ENCODE peak calls at places on chromosomes 1 and 21, in nine cellular contexts. One of them, this sample, is unnamed.
A peak's percentile ranks its signal among the peaks of the same experiment; 100 is the strongest.

GRCh38 chr1:4005431-4005830 is 105.4 kb upstream of the C1orf174 start:
- DNase-seq in effector CD4-positive, alpha-beta T cell: no peak
- DNase-seq in anterior cingulate cortex: no peak
- DNase-seq in activated T-helper 1 cell treated with Interleukin-2 at 50 U/mL for 16 hours: no peak
- DNase-seq in mesothelial cell of epicardium: no peak
- DNase-seq in stimulated activated CD8-positive, alpha-beta memory T cell treated with anti-CD3 and anti-CD28 coated beads, Interleukin-15, amount 100 ng/mL, for 4 hours: no peak
- DNase-seq in breast epithelium: no peak
- DNase-seq in fibroblast of the aortic adventitia: no peak
- DNase-seq in left colon: no peak
- DNase-seq in this sample: no peak

GRCh38 chr1:94045465-94046056 is 75.4 kb downstream of the ABCA4 start:
- DNase-seq in effector CD4-positive, alpha-beta T cell: no peak
- DNase-seq in anterior cingulate cortex: peak; percentile 9
- DNase-seq in activated T-helper 1 cell treated with Interleukin-2 at 50 U/mL for 16 hours: no peak
- DNase-seq in mesothelial cell of epicardium: peak; percentile 66
- DNase-seq in stimulated activated CD8-positive, alpha-beta memory T cell treated with anti-CD3 and anti-CD28 coated beads, Interleukin-15, amount 100 ng/mL, for 4 hours: no peak
- DNase-seq in breast epithelium: peak; percentile 87
- DNase-seq in fibroblast of the aortic adventitia: peak; percentile 99
- DNase-seq in left colon: peak; percentile 55
- DNase-seq in this sample: peak; percentile 20

GRCh38 chr1:80392529-80392928 is 1386.0 kb upstream of the ADGRL4 start:
- DNase-seq in effector CD4-positive, alpha-beta T cell: no peak
- DNase-seq in anterior cingulate cortex: no peak
- DNase-seq in activated T-helper 1 cell treated with Interleukin-2 at 50 U/mL for 16 hours: no peak
- DNase-seq in mesothelial cell of epicardium: no peak
- DNase-seq in stimulated activated CD8-positive, alpha-beta memory T cell treated with anti-CD3 and anti-CD28 coated beads, Interleukin-15, amount 100 ng/mL, for 4 hours: no peak
- DNase-seq in breast epithelium: no peak
- DNase-seq in fibroblast of the aortic adventitia: no peak
- DNase-seq in left colon: no peak
- DNase-seq in this sample: no peak

GRCh38 chr1:153697191-153697872 is 18.8 kb downstream of the NPR1 start:
- DNase-seq in effector CD4-positive, alpha-beta T cell: no peak
- DNase-seq in anterior cingulate cortex: no peak
- DNase-seq in activated T-helper 1 cell treated with Interleukin-2 at 50 U/mL for 16 hours: no peak
- DNase-seq in mesothelial cell of epicardium: peak; percentile 60
- DNase-seq in stimulated activated CD8-positive, alpha-beta memory T cell treated with anti-CD3 and anti-CD28 coated beads, Interleukin-15, amount 100 ng/mL, for 4 hours: no peak
- DNase-seq in breast epithelium: no peak
- DNase-seq in fibroblast of the aortic adventitia: peak; percentile 87
- DNase-seq in left colon: peak; percentile 29
- DNase-seq in this sample: no peak

GRCh38 chr1:31659889-31660288 is 15.2 kb upstream of the PEF1 start:
- DNase-seq in effector CD4-positive, alpha-beta T cell: no peak
- DNase-seq in anterior cingulate cortex: no peak
- DNase-seq in activated T-helper 1 cell treated with Interleukin-2 at 50 U/mL for 16 hours: no peak
- DNase-seq in mesothelial cell of epicardium: no peak
- DNase-seq in stimulated activated CD8-positive, alpha-beta memory T cell treated with anti-CD3 and anti-CD28 coated beads, Interleukin-15, amount 100 ng/mL, for 4 hours: no peak
- DNase-seq in breast epithelium: no peak
- DNase-seq in fibroblast of the aortic adventitia: no peak
- DNase-seq in left colon: no peak
- DNase-seq in this sample: no peak

GRCh38 chr1:198143797-198144196 is 13.0 kb upstream of the NEK7 start:
- DNase-seq in effector CD4-positive, alpha-beta T cell: no peak
- DNase-seq in anterior cingulate cortex: no peak
- DNase-seq in activated T-helper 1 cell treated with Interleukin-2 at 50 U/mL for 16 hours: no peak
- DNase-seq in mesothelial cell of epicardium: no peak
- DNase-seq in stimulated activated CD8-positive, alpha-beta memory T cell treated with anti-CD3 and anti-CD28 coated beads, Interleukin-15, amount 100 ng/mL, for 4 hours: no peak
- DNase-seq in breast epithelium: no peak
- DNase-seq in fibroblast of the aortic adventitia: no peak
- DNase-seq in left colon: no peak
- DNase-seq in this sample: no peak

GRCh38 chr1:6584126-6585080 is 4.6 kb downstream of the ZBTB48 start:
- DNase-seq in effector CD4-positive, alpha-beta T cell: no peak
- DNase-seq in anterior cingulate cortex: no peak
- DNase-seq in activated T-helper 1 cell treated with Interleukin-2 at 50 U/mL for 16 hours: no peak
- DNase-seq in mesothelial cell of epicardium: no peak
- DNase-seq in stimulated activated CD8-positive, alpha-beta memory T cell treated with anti-CD3 and anti-CD28 coated beads, Interleukin-15, amount 100 ng/mL, for 4 hours: no peak
- DNase-seq in breast epithelium: no peak
- DNase-seq in fibroblast of the aortic adventitia: no peak
- DNase-seq in left colon: no peak
- DNase-seq in this sample: no peak

GRCh38 chr1:9066945-9067807 is 2.3 kb downstream of the SLC2A5 start:
- DNase-seq in effector CD4-positive, alpha-beta T cell: no peak
- DNase-seq in anterior cingulate cortex: no peak
- DNase-seq in activated T-helper 1 cell treated with Interleukin-2 at 50 U/mL for 16 hours: no peak
- DNase-seq in mesothelial cell of epicardium: no peak
- DNase-seq in stimulated activated CD8-positive, alpha-beta memory T cell treated with anti-CD3 and anti-CD28 coated beads, Interleukin-15, amount 100 ng/mL, for 4 hours: no peak
- DNase-seq in breast epithelium: peak; percentile 46
- DNase-seq in fibroblast of the aortic adventitia: peak; percentile 88
- DNase-seq in left colon: peak; percentile 41
- DNase-seq in this sample: no peak

GRCh38 chr1:49016030-49016991 is 239.6 kb upstream of the BEND5 start:
- DNase-seq in effector CD4-positive, alpha-beta T cell: no peak
- DNase-seq in anterior cingulate cortex: no peak
- DNase-seq in activated T-helper 1 cell treated with Interleukin-2 at 50 U/mL for 16 hours: no peak
- DNase-seq in mesothelial cell of epicardium: no peak
- DNase-seq in stimulated activated CD8-positive, alpha-beta memory T cell treated with anti-CD3 and anti-CD28 coated beads, Interleukin-15, amount 100 ng/mL, for 4 hours: no peak
- DNase-seq in breast epithelium: no peak
- DNase-seq in fibroblast of the aortic adventitia: no peak
- DNase-seq in left colon: no peak
- DNase-seq in this sample: no peak

GRCh38 chr1:200329208-200329882 is 80.5 kb downstream of the ZNF281 start:
- DNase-seq in effector CD4-positive, alpha-beta T cell: no peak
- DNase-seq in anterior cingulate cortex: no peak
- DNase-seq in activated T-helper 1 cell treated with Interleukin-2 at 50 U/mL for 16 hours: no peak
- DNase-seq in mesothelial cell of epicardium: no peak
- DNase-seq in stimulated activated CD8-positive, alpha-beta memory T cell treated with anti-CD3 and anti-CD28 coated beads, Interleukin-15, amount 100 ng/mL, for 4 hours: no peak
- DNase-seq in breast epithelium: no peak
- DNase-seq in fibroblast of the aortic adventitia: no peak
- DNase-seq in left colon: no peak
- DNase-seq in this sample: no peak

GRCh38 chr1:47208374-47208850 is 18.6 kb upstream of the PDZK1IP1 start:
- DNase-seq in effector CD4-positive, alpha-beta T cell: no peak
- DNase-seq in anterior cingulate cortex: no peak
- DNase-seq in activated T-helper 1 cell treated with Interleukin-2 at 50 U/mL for 16 hours: no peak
- DNase-seq in mesothelial cell of epicardium: no peak
- DNase-seq in stimulated activated CD8-positive, alpha-beta memory T cell treated with anti-CD3 and anti-CD28 coated beads, Interleukin-15, amount 100 ng/mL, for 4 hours: no peak
- DNase-seq in breast epithelium: no peak
- DNase-seq in fibroblast of the aortic adventitia: no peak
- DNase-seq in left colon: peak; percentile 10
- DNase-seq in this sample: no peak

GRCh38 chr21:23017989-23018388 is 2019.8 kb downstream of the NCAM2 start:
- DNase-seq in effector CD4-positive, alpha-beta T cell: no peak
- DNase-seq in anterior cingulate cortex: no peak
- DNase-seq in activated T-helper 1 cell treated with Interleukin-2 at 50 U/mL for 16 hours: no peak
- DNase-seq in mesothelial cell of epicardium: no peak
- DNase-seq in stimulated activated CD8-positive, alpha-beta memory T cell treated with anti-CD3 and anti-CD28 coated beads, Interleukin-15, amount 100 ng/mL, for 4 hours: no peak
- DNase-seq in breast epithelium: no peak
- DNase-seq in fibroblast of the aortic adventitia: no peak
- DNase-seq in left colon: no peak
- DNase-seq in this sample: no peak

GRCh38 chr1:68116643-68117235 is 66.3 kb upstream of the DIRAS3 start:
- DNase-seq in effector CD4-positive, alpha-beta T cell: peak; percentile 36
- DNase-seq in anterior cingulate cortex: no peak
- DNase-seq in activated T-helper 1 cell treated with Interleukin-2 at 50 U/mL for 16 hours: no peak
- DNase-seq in mesothelial cell of epicardium: no peak
- DNase-seq in stimulated activated CD8-positive, alpha-beta memory T cell treated with anti-CD3 and anti-CD28 coated beads, Interleukin-15, amount 100 ng/mL, for 4 hours: peak; percentile 24
- DNase-seq in breast epithelium: no peak
- DNase-seq in fibroblast of the aortic adventitia: peak; percentile 73
- DNase-seq in left colon: no peak
- DNase-seq in this sample: peak; percentile 33

GRCh38 chr1:27071049-27071416 is 58.4 kb upstream of the TENT5B start:
- DNase-seq in effector CD4-positive, alpha-beta T cell: no peak
- DNase-seq in anterior cingulate cortex: no peak
- DNase-seq in activated T-helper 1 cell treated with Interleukin-2 at 50 U/mL for 16 hours: no peak
- DNase-seq in mesothelial cell of epicardium: no peak
- DNase-seq in stimulated activated CD8-positive, alpha-beta memory T cell treated with anti-CD3 and anti-CD28 coated beads, Interleukin-15, amount 100 ng/mL, for 4 hours: no peak
- DNase-seq in breast epithelium: peak; percentile 60
- DNase-seq in fibroblast of the aortic adventitia: no peak
- DNase-seq in left colon: no peak
- DNase-seq in this sample: peak; percentile 11

GRCh38 chr1:2003564-2004131 is at the start of gene CFAP74:
- DNase-seq in effector CD4-positive, alpha-beta T cell: no peak
- DNase-seq in anterior cingulate cortex: peak; percentile 25
- DNase-seq in activated T-helper 1 cell treated with Interleukin-2 at 50 U/mL for 16 hours: no peak
- DNase-seq in mesothelial cell of epicardium: peak; percentile 53
- DNase-seq in stimulated activated CD8-positive, alpha-beta memory T cell treated with anti-CD3 and anti-CD28 coated beads, Interleukin-15, amount 100 ng/mL, for 4 hours: no peak
- DNase-seq in breast epithelium: no peak
- DNase-seq in fibroblast of the aortic adventitia: peak; percentile 10
- DNase-seq in left colon: no peak
- DNase-seq in this sample: peak; percentile 58

GRCh38 chr1:28640766-28641165 is 2.1 kb downstream of the TAF12 start:
- DNase-seq in effector CD4-positive, alpha-beta T cell: no peak
- DNase-seq in anterior cingulate cortex: no peak
- DNase-seq in activated T-helper 1 cell treated with Interleukin-2 at 50 U/mL for 16 hours: no peak
- DNase-seq in mesothelial cell of epicardium: no peak
- DNase-seq in stimulated activated CD8-positive, alpha-beta memory T cell treated with anti-CD3 and anti-CD28 coated beads, Interleukin-15, amount 100 ng/mL, for 4 hours: no peak
- DNase-seq in breast epithelium: no peak
- DNase-seq in fibroblast of the aortic adventitia: peak; percentile 14
- DNase-seq in left colon: no peak
- DNase-seq in this sample: no peak

GRCh38 chr1:210230149-210230695 is 2.4 kb upstream of the SERTAD4 start:
- DNase-seq in effector CD4-positive, alpha-beta T cell: no peak
- DNase-seq in anterior cingulate cortex: no peak
- DNase-seq in activated T-helper 1 cell treated with Interleukin-2 at 50 U/mL for 16 hours: no peak
- DNase-seq in mesothelial cell of epicardium: no peak
- DNase-seq in stimulated activated CD8-positive, alpha-beta memory T cell treated with anti-CD3 and anti-CD28 coated beads, Interleukin-15, amount 100 ng/mL, for 4 hours: no peak
- DNase-seq in breast epithelium: no peak
- DNase-seq in fibroblast of the aortic adventitia: no peak
- DNase-seq in left colon: no peak
- DNase-seq in this sample: no peak

GRCh38 chr21:38859852-38860251 is 54.1 kb downstream of the ETS2 start:
- DNase-seq in effector CD4-positive, alpha-beta T cell: no peak
- DNase-seq in anterior cingulate cortex: no peak
- DNase-seq in activated T-helper 1 cell treated with Interleukin-2 at 50 U/mL for 16 hours: no peak
- DNase-seq in mesothelial cell of epicardium: no peak
- DNase-seq in stimulated activated CD8-positive, alpha-beta memory T cell treated with anti-CD3 and anti-CD28 coated beads, Interleukin-15, amount 100 ng/mL, for 4 hours: no peak
- DNase-seq in breast epithelium: no peak
- DNase-seq in fibroblast of the aortic adventitia: no peak
- DNase-seq in left colon: no peak
- DNase-seq in this sample: no peak

GRCh38 chr1:65769621-65770020 is 23.1 kb upstream of the PDE4B start:
- DNase-seq in effector CD4-positive, alpha-beta T cell: no peak
- DNase-seq in anterior cingulate cortex: no peak
- DNase-seq in activated T-helper 1 cell treated with Interleukin-2 at 50 U/mL for 16 hours: no peak
- DNase-seq in mesothelial cell of epicardium: no peak
- DNase-seq in stimulated activated CD8-positive, alpha-beta memory T cell treated with anti-CD3 and anti-CD28 coated beads, Interleukin-15, amount 100 ng/mL, for 4 hours: no peak
- DNase-seq in breast epithelium: no peak
- DNase-seq in fibroblast of the aortic adventitia: no peak
- DNase-seq in left colon: no peak
- DNase-seq in this sample: no peak

GRCh38 chr1:162230096-162230495 is 146.6 kb downstream of the SPATA46 start:
- DNase-seq in effector CD4-positive, alpha-beta T cell: no peak
- DNase-seq in anterior cingulate cortex: no peak
- DNase-seq in activated T-helper 1 cell treated with Interleukin-2 at 50 U/mL for 16 hours: no peak
- DNase-seq in mesothelial cell of epicardium: no peak
- DNase-seq in stimulated activated CD8-positive, alpha-beta memory T cell treated with anti-CD3 and anti-CD28 coated beads, Interleukin-15, amount 100 ng/mL, for 4 hours: no peak
- DNase-seq in breast epithelium: no peak
- DNase-seq in fibroblast of the aortic adventitia: no peak
- DNase-seq in left colon: no peak
- DNase-seq in this sample: no peak

GRCh38 chr1:114033961-114034360 is 54.7 kb downstream of the OLFML3 start:
- DNase-seq in effector CD4-positive, alpha-beta T cell: no peak
- DNase-seq in anterior cingulate cortex: no peak
- DNase-seq in activated T-helper 1 cell treated with Interleukin-2 at 50 U/mL for 16 hours: no peak
- DNase-seq in mesothelial cell of epicardium: no peak
- DNase-seq in stimulated activated CD8-positive, alpha-beta memory T cell treated with anti-CD3 and anti-CD28 coated beads, Interleukin-15, amount 100 ng/mL, for 4 hours: no peak
- DNase-seq in breast epithelium: no peak
- DNase-seq in fibroblast of the aortic adventitia: no peak
- DNase-seq in left colon: no peak
- DNase-seq in this sample: no peak

GRCh38 chr21:43868461-43868860 is 3.4 kb downstream of the AGPAT3 start:
- DNase-seq in effector CD4-positive, alpha-beta T cell: no peak
- DNase-seq in anterior cingulate cortex: no peak
- DNase-seq in activated T-helper 1 cell treated with Interleukin-2 at 50 U/mL for 16 hours: no peak
- DNase-seq in mesothelial cell of epicardium: no peak
- DNase-seq in stimulated activated CD8-positive, alpha-beta memory T cell treated with anti-CD3 and anti-CD28 coated beads, Interleukin-15, amount 100 ng/mL, for 4 hours: no peak
- DNase-seq in breast epithelium: no peak
- DNase-seq in fibroblast of the aortic adventitia: no peak
- DNase-seq in left colon: peak; percentile 54
- DNase-seq in this sample: no peak

GRCh38 chr1:183512450-183512849 is 40.2 kb downstream of the SMG7 start:
- DNase-seq in effector CD4-positive, alpha-beta T cell: no peak
- DNase-seq in anterior cingulate cortex: no peak
- DNase-seq in activated T-helper 1 cell treated with Interleukin-2 at 50 U/mL for 16 hours: no peak
- DNase-seq in mesothelial cell of epicardium: no peak
- DNase-seq in stimulated activated CD8-positive, alpha-beta memory T cell treated with anti-CD3 and anti-CD28 coated beads, Interleukin-15, amount 100 ng/mL, for 4 hours: no peak
- DNase-seq in breast epithelium: no peak
- DNase-seq in fibroblast of the aortic adventitia: no peak
- DNase-seq in left colon: no peak
- DNase-seq in this sample: no peak

GRCh38 chr1:184866991-184867788 is 107.1 kb downstream of the NIBAN1 start:
- DNase-seq in effector CD4-positive, alpha-beta T cell: peak; percentile 29
- DNase-seq in anterior cingulate cortex: no peak
- DNase-seq in activated T-helper 1 cell treated with Interleukin-2 at 50 U/mL for 16 hours: peak; percentile 23
- DNase-seq in mesothelial cell of epicardium: no peak
- DNase-seq in stimulated activated CD8-positive, alpha-beta memory T cell treated with anti-CD3 and anti-CD28 coated beads, Interleukin-15, amount 100 ng/mL, for 4 hours: peak; percentile 34
- DNase-seq in breast epithelium: no peak
- DNase-seq in fibroblast of the aortic adventitia: peak; percentile 99
- DNase-seq in left colon: no peak
- DNase-seq in this sample: no peak

GRCh38 chr1:115727706-115728249 is 40.7 kb downstream of the CASQ2 start:
- DNase-seq in effector CD4-positive, alpha-beta T cell: no peak
- DNase-seq in anterior cingulate cortex: no peak
- DNase-seq in activated T-helper 1 cell treated with Interleukin-2 at 50 U/mL for 16 hours: no peak
- DNase-seq in mesothelial cell of epicardium: no peak
- DNase-seq in stimulated activated CD8-positive, alpha-beta memory T cell treated with anti-CD3 and anti-CD28 coated beads, Interleukin-15, amount 100 ng/mL, for 4 hours: no peak
- DNase-seq in breast epithelium: no peak
- DNase-seq in fibroblast of the aortic adventitia: peak; percentile 85
- DNase-seq in left colon: peak; percentile 63
- DNase-seq in this sample: no peak

GRCh38 chr1:32761253-32761877 is 55.8 kb downstream of the YARS1 start:
- DNase-seq in effector CD4-positive, alpha-beta T cell: no peak
- DNase-seq in anterior cingulate cortex: no peak
- DNase-seq in activated T-helper 1 cell treated with Interleukin-2 at 50 U/mL for 16 hours: no peak
- DNase-seq in mesothelial cell of epicardium: no peak
- DNase-seq in stimulated activated CD8-positive, alpha-beta memory T cell treated with anti-CD3 and anti-CD28 coated beads, Interleukin-15, amount 100 ng/mL, for 4 hours: peak; percentile 16
- DNase-seq in breast epithelium: peak; percentile 82
- DNase-seq in fibroblast of the aortic adventitia: peak; percentile 76
- DNase-seq in left colon: peak; percentile 59
- DNase-seq in this sample: no peak

GRCh38 chr1:227004796-227005195 is 64.7 kb downstream of the COQ8A start:
- DNase-seq in effector CD4-positive, alpha-beta T cell: no peak
- DNase-seq in anterior cingulate cortex: no peak
- DNase-seq in activated T-helper 1 cell treated with Interleukin-2 at 50 U/mL for 16 hours: no peak
- DNase-seq in mesothelial cell of epicardium: no peak
- DNase-seq in stimulated activated CD8-positive, alpha-beta memory T cell treated with anti-CD3 and anti-CD28 coated beads, Interleukin-15, amount 100 ng/mL, for 4 hours: no peak
- DNase-seq in breast epithelium: no peak
- DNase-seq in fibroblast of the aortic adventitia: no peak
- DNase-seq in left colon: no peak
- DNase-seq in this sample: no peak

GRCh38 chr21:25171438-25171837 is 435.8 kb downstream of the MRPL39 start:
- DNase-seq in effector CD4-positive, alpha-beta T cell: no peak
- DNase-seq in anterior cingulate cortex: no peak
- DNase-seq in activated T-helper 1 cell treated with Interleukin-2 at 50 U/mL for 16 hours: no peak
- DNase-seq in mesothelial cell of epicardium: no peak
- DNase-seq in stimulated activated CD8-positive, alpha-beta memory T cell treated with anti-CD3 and anti-CD28 coated beads, Interleukin-15, amount 100 ng/mL, for 4 hours: no peak
- DNase-seq in breast epithelium: no peak
- DNase-seq in fibroblast of the aortic adventitia: peak; percentile 0
- DNase-seq in left colon: no peak
- DNase-seq in this sample: no peak

GRCh38 chr1:194069168-194069830 is 882.9 kb upstream of the B3GALT2 start:
- DNase-seq in effector CD4-positive, alpha-beta T cell: no peak
- DNase-seq in anterior cingulate cortex: no peak
- DNase-seq in activated T-helper 1 cell treated with Interleukin-2 at 50 U/mL for 16 hours: no peak
- DNase-seq in mesothelial cell of epicardium: no peak
- DNase-seq in stimulated activated CD8-positive, alpha-beta memory T cell treated with anti-CD3 and anti-CD28 coated beads, Interleukin-15, amount 100 ng/mL, for 4 hours: no peak
- DNase-seq in breast epithelium: no peak
- DNase-seq in fibroblast of the aortic adventitia: peak; percentile 40
- DNase-seq in left colon: peak; percentile 24
- DNase-seq in this sample: no peak

GRCh38 chr21:30126575-30126974 is 40.0 kb downstream of the CLDN17 start:
- DNase-seq in effector CD4-positive, alpha-beta T cell: no peak
- DNase-seq in anterior cingulate cortex: no peak
- DNase-seq in activated T-helper 1 cell treated with Interleukin-2 at 50 U/mL for 16 hours: no peak
- DNase-seq in mesothelial cell of epicardium: no peak
- DNase-seq in stimulated activated CD8-positive, alpha-beta memory T cell treated with anti-CD3 and anti-CD28 coated beads, Interleukin-15, amount 100 ng/mL, for 4 hours: no peak
- DNase-seq in breast epithelium: no peak
- DNase-seq in fibroblast of the aortic adventitia: no peak
- DNase-seq in left colon: no peak
- DNase-seq in this sample: no peak

GRCh38 chr21:45153358-45154318 is 79.3 kb downstream of the ADARB1 start:
- DNase-seq in effector CD4-positive, alpha-beta T cell: no peak
- DNase-seq in anterior cingulate cortex: no peak
- DNase-seq in activated T-helper 1 cell treated with Interleukin-2 at 50 U/mL for 16 hours: no peak
- DNase-seq in mesothelial cell of epicardium: no peak
- DNase-seq in stimulated activated CD8-positive, alpha-beta memory T cell treated with anti-CD3 and anti-CD28 coated beads, Interleukin-15, amount 100 ng/mL, for 4 hours: no peak
- DNase-seq in breast epithelium: peak; percentile 14
- DNase-seq in fibroblast of the aortic adventitia: peak; percentile 41
- DNase-seq in left colon: no peak
- DNase-seq in this sample: no peak